ENCODE peak calls at places on chromosomes 5 and 9, in four cellular contexts. S is GM23248, V is psoas muscle, Q is endothelial cell of umbilical vein. Y is an unnamed sample. For H3K27me3 and H3K4me1, the result is how much of the 10 kb centered on the place peaks cover.

GRCh38 chr9:72169185-72169584 is 19.9 kb downstream of the GDA start:
- DNase-seq in S (no peak), V (no peak), Q (no peak), Y (no peak)

GRCh38 chr5:111830333-111830732 is 73.3 kb upstream of the NREP start:
- DNase-seq in Q (peak), S (peak), V (no peak), Y (no peak)

GRCh38 chr9:71761938-71762353 is 6.4 kb downstream of the CEMIP2 start:
- DNase-seq in V (no peak), Q (no peak), S (no peak), Y (no peak)

GRCh38 chr9:113940077-113940476 is 64.0 kb downstream of the ZNF618 start:
- DNase-seq in S (no peak), V (no peak), Q (no peak), Y (no peak)

GRCh38 chr5:146041180-146041789 is 64.1 kb downstream of the PLAC8L1 start:
- DNase-seq in V (no peak), Q (no peak), S (peak), Y (no peak)

GRCh38 chr5:116740771-116741170 is 166.1 kb upstream of the SEMA6A start:
- DNase-seq in S (no peak), V (no peak), Q (no peak), Y (no peak)

GRCh38 chr5:86374611-86375010 is 243.1 kb upstream of the COX7C start:
- DNase-seq in Q (no peak), S (no peak), V (no peak), Y (no peak)

GRCh38 chr5:119395080-119395836 is 39.4 kb downstream of the TNFAIP8 start:
- DNase-seq in V (no peak), S (no peak), Q (no peak), Y (no peak)

GRCh38 chr5:132489051-132489770 is 1.4 kb downstream of the IRF1 start:
- DNase-seq in S (no peak), V (no peak), Q (no peak), Y (no peak)

GRCh38 chr5:105872569-105873270 is 1798.0 kb downstream of the EFNA5 start:
- DNase-seq in V (no peak), S (no peak), Q (no peak), Y (no peak)

GRCh38 chr9:116644099-116644688 is 42.9 kb upstream of the TRIM32 start:
- DNase-seq in S (peak), Q (no peak), V (no peak), Y (no peak)

GRCh38 chr9:89532478-89532877 is 34.6 kb upstream of the SEMA4D start:
- DNase-seq in S (no peak), Q (no peak), V (no peak), Y (no peak)

GRCh38 chr5:141811287-141812155 is 66.7 kb downstream of the PCDH1 start:
- DNase-seq in Q (no peak), S (peak), V (no peak), Y (peak)

GRCh38 chr5:127355342-127355741 is 64.7 kb downstream of the MEGF10 start:
- DNase-seq in V (no peak), S (no peak), Q (no peak), Y (no peak)

GRCh38 chr5:15690611-15691010 is 190.6 kb downstream of the FBXL7 start:
- DNase-seq in Q (no peak), V (no peak), S (peak), Y (no peak)

GRCh38 chr9:35827486-35827885 is 1.0 kb downstream of the FAM221B start:
- DNase-seq in V (no peak), S (peak), Q (no peak), Y (no peak)

GRCh38 chr5:54882101-54882500 is 103.3 kb downstream of the ESM1 start:
- DNase-seq in V (no peak), S (no peak), Q (no peak), Y (no peak)

GRCh38 chr5:125142439-125142838 is 396.0 kb upstream of the ZNF608 start:
- DNase-seq in V (no peak), Q (peak), S (peak), Y (no peak)

GRCh38 chr5:96880402-96881164 is 4.3 kb downstream of the ERAP2 start:
- DNase-seq in Q (peak), V (no peak), S (peak), Y (no peak)

GRCh38 chr5:150245111-150245789 is 44.3 kb downstream of the CAMK2A start:
- DNase-seq in V (peak), Q (no peak), S (peak), Y (peak)

GRCh38 chr9:130407916-130408659 is 36.7 kb upstream of the ASS1 start:
- DNase-seq in Q (no peak), S (no peak), V (no peak), Y (no peak)

GRCh38 chr5:111463304-111463703 is 49.0 kb downstream of the STARD4 start:
- DNase-seq in V (no peak), S (no peak), Q (no peak), Y (no peak)

GRCh38 chr5:141881886-141882285 is 3.7 kb upstream of the PCDH1 start:
- DNase-seq in V (no peak), S (no peak), Q (no peak), Y (no peak)

GRCh38 chr5:124877501-124878146 is 131.2 kb upstream of the ZNF608 start:
- DNase-seq in S (no peak), V (no peak), Q (no peak), Y (no peak)

GRCh38 chr9:3224931-3225330 is 300.9 kb downstream of the RFX3 start:
- DNase-seq in V (no peak), Q (peak), S (no peak), Y (no peak)

GRCh38 chr5:138656916-138657315 is 81.7 kb upstream of the HSPA9 start:
- DNase-seq in Q (no peak), S (no peak), V (no peak), Y (no peak)

GRCh38 chr5:159181152-159181551 is 28.2 kb downstream of the RNF145 start:
- DNase-seq in V (no peak), S (peak), Q (no peak), Y (no peak)

GRCh38 chr9:97984188-97985057 is 1.3 kb downstream of the ANP32B start:
- DNase-seq in S (peak), Q (peak), V (peak), Y (peak)

GRCh38 chr5:141507387-141508091 is 18.7 kb downstream of the PCDHGC5 start:
- DNase-seq in V (peak), S (peak), Q (no peak), Y (no peak)

GRCh38 chr5:147407094-147407681 is 102.7 kb downstream of the DPYSL3 start:
- DNase-seq in Q (no peak), V (no peak), S (peak), Y (no peak)

GRCh38 chr5:150065346-150065745 is 21.0 kb downstream of the CSF1R start:
- DNase-seq in S (peak), Q (no peak), V (peak), Y (no peak)

GRCh38 chr9:976258-976804 is at the start of gene DMRT3:
- DNase-seq in V (no peak), S (peak), Q (no peak), Y (no peak)
- H3K27me3 ChIP-seq in V (under half), S (half or more), Q (half or more), Y (under half)

GRCh38 chr5:544675-545330 is 20.6 kb upstream of the SLC9A3 start:
- DNase-seq in V (peak), Q (no peak), S (no peak), Y (no peak)

GRCh38 chr5:543755-544674 is 19.8 kb upstream of the SLC9A3 start:
- DNase-seq in V (peak), Q (no peak), S (no peak), Y (peak)

GRCh38 chr5:542693-543311 is 18.6 kb upstream of the SLC9A3 start:
- DNase-seq in S (no peak), V (peak), Q (no peak), Y (no peak)

GRCh38 chr5:541888-542692 is 17.8 kb upstream of the SLC9A3 start:
- DNase-seq in S (no peak), V (peak), Q (no peak), Y (no peak)

GRCh38 chr5:543351-543750 is 19.1 kb upstream of the SLC9A3 start:
- DNase-seq in Q (no peak), V (peak), S (no peak), Y (no peak)
- H3K4me1 ChIP-seq in Q (under half), V (under half), S (under half), Y (under half)

GRCh38 chr5:51381801-51382507 is 1.3 kb upstream of the ISL1 start:
- DNase-seq in Q (peak), S (no peak), V (no peak), Y (no peak)
- H3K27me3 ChIP-seq in Q (under half), S (half or more), V (under half), Y (under half)

GRCh38 chr9:38196721-38197120 is 127.7 kb upstream of the SHB start:
- DNase-seq in S (no peak), Q (no peak), V (no peak), Y (no peak)
- H3K4me1 ChIP-seq in S (under half), Q (under half), V (under half), Y (under half)

DNA sequence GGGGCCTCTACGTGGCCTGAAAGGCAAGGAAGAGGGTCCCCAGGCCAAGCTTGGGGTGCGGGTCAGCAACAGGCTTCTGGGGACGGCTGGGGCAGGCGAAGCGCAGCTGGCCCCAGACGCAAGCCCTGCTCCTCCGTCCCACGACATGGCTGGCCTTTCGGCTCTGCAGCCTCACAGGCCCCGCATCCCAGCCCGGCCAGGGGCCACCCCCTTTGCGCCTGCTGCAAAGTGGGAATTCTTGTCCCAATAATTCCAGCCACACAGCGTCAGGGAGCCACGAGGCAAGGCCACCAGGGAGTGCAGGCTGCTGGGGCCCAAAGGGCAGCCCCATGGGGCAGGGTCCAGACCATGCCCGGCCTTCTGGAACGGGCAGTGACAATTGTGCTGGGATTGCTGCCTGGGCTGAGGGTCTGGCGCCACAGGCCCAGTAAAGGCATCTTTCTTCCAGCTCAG is 1.1 kb upstream of the ENTPD2 start:
- DNase-seq in S (no peak), V (no peak), Q (no peak), Y (no peak)
- H3K27me3 ChIP-seq in S (under half), V (under half), Q (under half), Y (under half)

DNA sequence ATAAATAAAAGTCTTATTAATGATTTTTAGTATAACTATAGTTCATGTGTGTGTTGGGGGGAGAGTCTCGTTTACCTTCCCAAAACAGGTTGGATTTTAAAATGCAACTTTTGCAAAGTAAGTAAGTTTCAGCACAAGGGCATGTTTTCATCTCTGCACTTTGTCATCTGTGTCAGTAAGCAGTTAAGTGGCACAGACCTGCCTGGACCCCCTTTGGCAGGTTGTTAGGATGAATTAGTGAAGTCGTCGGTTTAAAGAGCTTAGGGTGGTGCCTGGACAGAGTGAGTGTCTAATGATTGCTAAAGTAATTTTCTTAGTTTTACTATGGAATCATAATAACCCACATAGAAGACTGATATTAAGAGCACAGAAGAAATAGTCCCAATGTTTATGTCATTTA is 74.9 kb downstream of the TRIO start:
- DNase-seq in Q (no peak), S (no peak), V (no peak), Y (no peak)
- H3K4me1 ChIP-seq in Q (under half), S (half or more), V (half or more), Y (under half)

GRCh38 chr9:132172185-132172584 is 10.3 kb downstream of the NTNG2 start:
- DNase-seq in S (no peak), V (no peak), Q (no peak), Y (no peak)
- H3K27me3 ChIP-seq in S (under half), V (under half), Q (under half), Y (under half)

Y was measured in ovary.